ENCODE peak calls at places on chromosomes 3 and 15, in four cellular contexts. One of them, this sample, is unnamed. For H3K27me3, the result is how much of the 10 kb centered on the place peaks cover.

GRCh38 chr3:69985266-69985665 is 14.3 kb upstream of the SAMMSON start:
- DNase-seq in IMR-90: no peak
- DNase-seq in HepG2: no peak
- DNase-seq in RWPE2: no peak
- DNase-seq in this sample: no peak

GRCh38 chr3:27040674-27041073 is 328.5 kb downstream of the NEK10 start:
- DNase-seq in HepG2: no peak
- DNase-seq in RWPE2: no peak
- DNase-seq in IMR-90: no peak
- DNase-seq in this sample: no peak

GRCh38 chr15:53323197-53323596 is 436.3 kb downstream of the WDR72 start:
- DNase-seq in IMR-90: no peak
- DNase-seq in RWPE2: no peak
- DNase-seq in HepG2: no peak
- DNase-seq in this sample: peak

GRCh38 chr3:47664519-47664918 is 85.9 kb upstream of the CSPG5 start:
- DNase-seq in IMR-90: no peak
- DNase-seq in RWPE2: no peak
- DNase-seq in HepG2: peak
- DNase-seq in this sample: no peak

GRCh38 chr3:49813497-49814174 is at the start of gene UBA7:
- DNase-seq in RWPE2: no peak
- DNase-seq in HepG2: peak
- DNase-seq in IMR-90: peak
- DNase-seq in this sample: no peak

GRCh38 chr15:71057143-71057542 is 58.1 kb upstream of the THSD4 start:
- DNase-seq in IMR-90: no peak
- DNase-seq in HepG2: no peak
- DNase-seq in RWPE2: no peak
- DNase-seq in this sample: no peak

GRCh38 chr15:99106417-99107220 is 1.7 kb downstream of the SYNM start:
- DNase-seq in HepG2: no peak
- DNase-seq in RWPE2: no peak
- DNase-seq in IMR-90: peak
- DNase-seq in this sample: no peak

GRCh38 chr3:24237971-24238767 is 256.5 kb downstream of the THRB start:
- DNase-seq in RWPE2: no peak
- DNase-seq in IMR-90: peak
- DNase-seq in HepG2: peak
- DNase-seq in this sample: peak

GRCh38 chr15:24076090-24076784 is 389.1 kb upstream of the NDN start:
- DNase-seq in RWPE2: no peak
- DNase-seq in IMR-90: no peak
- DNase-seq in HepG2: no peak
- DNase-seq in this sample: no peak

GRCh38 chr15:40330368-40330836 is 6.9 kb downstream of the INAFM2 start:
- DNase-seq in RWPE2: no peak
- DNase-seq in HepG2: no peak
- DNase-seq in IMR-90: peak
- DNase-seq in this sample: no peak

GRCh38 chr15:63104727-63105126 is 16.9 kb upstream of the LACTB start:
- DNase-seq in RWPE2: no peak
- DNase-seq in IMR-90: peak
- DNase-seq in HepG2: no peak
- DNase-seq in this sample: no peak

GRCh38 chr3:177498037-177498857 is 301.0 kb upstream of the TBL1XR1 start:
- DNase-seq in RWPE2: peak
- DNase-seq in HepG2: no peak
- DNase-seq in IMR-90: peak
- DNase-seq in this sample: no peak

GRCh38 chr3:82707035-82707434 is 945.6 kb upstream of the GBE1 start:
- DNase-seq in IMR-90: no peak
- DNase-seq in HepG2: no peak
- DNase-seq in RWPE2: no peak
- DNase-seq in this sample: peak
- TF ChIP-seq CTCF in IMR-90: no peak
- TF ChIP-seq CTCF in HepG2: peak
- TF ChIP-seq CTCF in RWPE2: peak
- TF ChIP-seq CTCF in this sample: peak

GRCh38 chr3:128483657-128484403 is 9.2 kb downstream of the GATA2 start:
- DNase-seq in IMR-90: no peak
- DNase-seq in RWPE2: no peak
- DNase-seq in HepG2: no peak
- DNase-seq in this sample: no peak
- H3K27me3 ChIP-seq in IMR-90: under half
- H3K27me3 ChIP-seq in RWPE2: under half
- H3K27me3 ChIP-seq in HepG2: under half
- H3K27me3 ChIP-seq in this sample: under half

GRCh38 chr15:68176601-68177000 is 28.5 kb downstream of the CALML4 start:
- DNase-seq in RWPE2: no peak
- DNase-seq in HepG2: no peak
- DNase-seq in IMR-90: no peak
- DNase-seq in this sample: no peak

GRCh38 chr15:68173119-68173518 is 32.0 kb downstream of the CALML4 start:
- DNase-seq in IMR-90: no peak
- DNase-seq in HepG2: no peak
- DNase-seq in RWPE2: no peak
- DNase-seq in this sample: no peak

GRCh38 chr15:68175527-68175926 is 29.6 kb downstream of the CALML4 start:
- DNase-seq in IMR-90: no peak
- DNase-seq in HepG2: no peak
- DNase-seq in RWPE2: no peak
- DNase-seq in this sample: no peak

DNA sequence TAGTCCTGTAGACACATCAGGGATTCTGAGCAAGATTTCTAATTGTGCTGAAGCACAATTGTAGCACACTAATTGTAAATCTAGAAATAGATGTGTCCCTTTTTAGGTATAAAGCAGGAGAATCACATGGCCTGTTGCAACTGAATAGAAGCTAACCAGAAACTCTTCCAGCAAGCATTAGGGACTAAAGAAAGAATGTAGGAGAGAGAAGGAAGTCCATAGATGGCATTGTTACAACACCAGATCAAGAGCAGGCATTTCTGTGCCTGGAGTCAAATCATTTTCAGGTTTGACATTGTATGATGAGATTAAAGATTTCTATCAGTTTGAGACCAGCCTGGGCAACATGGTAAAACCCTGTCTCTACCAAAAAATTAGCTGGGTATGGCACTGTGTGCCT is 27.4 kb downstream of the CALML4 start:
- DNase-seq in HepG2: no peak
- DNase-seq in RWPE2: no peak
- DNase-seq in IMR-90: peak
- DNase-seq in this sample: no peak
- TF ChIP-seq CTCF in HepG2: no peak
- TF ChIP-seq CTCF in RWPE2: no peak
- TF ChIP-seq CTCF in IMR-90: no peak
- TF ChIP-seq CTCF in this sample: no peak

DNA sequence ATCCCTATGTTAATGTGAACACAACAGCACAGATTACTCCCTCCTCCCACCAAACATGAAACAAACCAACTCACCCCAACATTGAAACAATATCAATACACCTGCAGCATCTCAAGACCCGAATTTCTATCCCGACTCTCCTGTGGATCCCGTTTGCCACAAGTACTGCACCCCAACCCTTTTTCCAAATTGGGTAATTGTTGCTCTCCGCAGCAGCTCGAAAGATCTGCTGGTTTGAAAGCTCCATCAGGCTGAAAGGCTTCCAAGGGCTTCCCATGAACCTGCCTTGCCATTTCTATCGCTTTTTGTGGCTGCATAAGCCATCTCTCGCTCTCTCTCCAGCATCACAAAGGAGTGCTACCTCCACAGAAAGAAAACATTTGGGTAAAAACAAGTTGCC is 2.3 kb upstream of the FEZF2 start:
- DNase-seq in HepG2: no peak
- DNase-seq in IMR-90: no peak
- DNase-seq in RWPE2: no peak
- DNase-seq in this sample: no peak
- H3K27me3 ChIP-seq in HepG2: half or more
- H3K27me3 ChIP-seq in IMR-90: half or more
- H3K27me3 ChIP-seq in RWPE2: half or more
- H3K27me3 ChIP-seq in this sample: under half

DNA sequence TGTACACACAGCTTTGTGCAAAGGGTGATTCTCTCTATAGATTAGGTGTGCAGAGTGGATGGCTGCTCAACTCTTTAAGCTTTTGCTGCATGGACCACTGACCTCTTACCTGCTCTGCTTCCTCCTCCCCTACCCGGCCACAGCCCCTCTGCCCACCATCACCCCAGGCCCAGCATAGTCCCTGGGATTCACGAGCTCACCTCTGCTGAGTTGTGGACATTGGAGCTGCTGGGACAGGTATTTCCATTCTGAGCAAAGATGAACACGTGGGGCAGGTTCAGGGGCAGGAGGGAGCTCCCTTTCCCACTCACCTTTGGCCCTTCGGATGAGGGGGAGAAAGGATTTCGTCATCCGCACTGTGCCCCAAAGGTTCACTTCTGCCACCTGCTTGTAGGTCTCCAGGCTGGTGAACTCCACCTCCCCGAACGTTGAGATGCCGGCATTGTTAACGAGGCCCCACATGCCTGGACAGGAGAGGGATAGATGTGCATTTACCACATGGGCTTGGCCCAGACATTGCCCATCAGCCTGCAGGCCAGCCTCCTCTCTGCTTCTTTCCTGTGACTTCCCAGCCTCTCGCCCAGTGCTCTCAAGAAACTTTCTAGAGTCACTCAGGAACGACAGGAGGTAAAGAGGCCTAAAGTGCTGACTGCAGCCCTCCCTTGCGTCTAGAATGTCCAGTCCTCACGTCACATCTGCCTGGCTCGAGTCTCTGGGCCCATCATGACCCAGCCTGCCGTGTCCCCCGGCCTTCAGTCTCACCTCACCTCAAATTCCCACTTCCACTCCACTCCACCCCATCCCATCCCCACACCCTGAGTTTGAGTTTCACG is 41.6 kb downstream of the BDH1 start:
- DNase-seq in RWPE2: no peak
- DNase-seq in HepG2: no peak
- DNase-seq in IMR-90: no peak
- DNase-seq in this sample: no peak
- TF ChIP-seq CTCF in RWPE2: no peak
- TF ChIP-seq CTCF in HepG2: peak
- TF ChIP-seq CTCF in IMR-90: no peak
- TF ChIP-seq CTCF in this sample: no peak

DNA sequence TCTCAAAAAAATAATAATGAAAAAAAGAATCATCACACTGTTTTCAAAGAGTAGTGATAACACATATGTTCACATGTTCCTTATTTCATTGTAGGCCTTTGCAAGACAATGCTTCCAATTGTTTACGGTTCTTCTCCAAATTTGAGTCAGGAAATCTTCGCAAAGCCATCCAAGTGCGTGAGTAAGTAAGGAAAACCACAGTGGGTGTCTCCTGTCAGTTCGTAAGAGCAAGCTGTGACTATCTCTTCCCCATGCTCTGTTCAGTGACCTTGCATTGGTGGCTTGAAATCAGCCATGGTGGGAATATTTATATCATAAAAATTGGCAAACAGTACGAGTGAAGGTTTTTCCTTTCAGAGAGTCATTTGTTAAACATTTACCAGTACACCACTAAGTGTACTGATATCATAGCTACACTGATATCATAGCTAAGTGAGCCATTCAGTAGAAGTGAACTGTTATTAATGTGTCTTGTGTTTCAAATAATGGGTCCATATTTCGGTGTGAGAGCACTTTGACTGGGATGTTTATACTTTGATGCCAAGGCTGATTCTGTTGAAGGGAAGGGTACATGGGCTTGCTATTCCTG is 187.3 kb downstream of the AGBL1 start:
- DNase-seq in HepG2: no peak
- DNase-seq in RWPE2: no peak
- DNase-seq in IMR-90: no peak
- DNase-seq in this sample: no peak
- H3K27me3 ChIP-seq in HepG2: under half
- H3K27me3 ChIP-seq in RWPE2: under half
- H3K27me3 ChIP-seq in IMR-90: under half
- H3K27me3 ChIP-seq in this sample: under half

DNA sequence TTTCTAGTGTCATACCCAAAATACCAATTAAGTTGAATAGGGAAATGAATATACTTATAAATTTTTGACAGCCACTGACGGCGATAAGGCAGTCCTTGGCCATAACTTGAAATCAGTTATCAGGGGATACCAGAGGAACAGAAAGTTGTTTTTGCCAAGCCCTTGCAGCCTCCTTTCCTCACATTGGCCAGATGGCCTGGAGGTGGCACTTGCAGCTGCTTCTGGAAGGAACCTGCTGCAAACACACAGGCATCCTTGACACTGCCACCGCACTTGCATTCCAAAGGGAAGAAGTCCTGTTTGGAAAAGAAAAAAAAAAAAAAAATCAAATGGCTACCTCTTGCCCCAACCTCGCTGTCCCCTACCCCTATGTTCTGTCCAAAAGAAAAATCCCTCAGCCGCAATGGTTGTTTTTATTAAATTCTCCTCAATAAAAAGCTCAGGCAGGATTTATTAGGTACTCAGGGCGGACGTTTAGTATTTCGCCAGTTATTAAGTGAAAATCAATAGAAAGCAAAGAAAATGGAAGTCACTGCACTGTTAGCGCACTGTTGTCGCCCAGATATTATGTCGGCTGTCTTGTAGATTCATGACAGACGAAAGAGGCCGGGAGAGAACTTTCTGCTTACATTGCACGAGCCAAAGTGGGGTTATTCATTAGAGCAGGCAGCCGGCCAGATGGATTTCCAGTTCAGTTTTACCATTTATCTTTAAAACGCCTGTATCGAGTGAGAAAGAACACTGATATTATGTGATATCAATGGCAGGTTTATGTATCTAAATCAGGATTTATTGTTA is 866.2 kb upstream of the NR2F2 start:
- DNase-seq in HepG2: no peak
- DNase-seq in RWPE2: no peak
- DNase-seq in IMR-90: peak
- DNase-seq in this sample: no peak
- TF ChIP-seq CTCF in HepG2: no peak
- TF ChIP-seq CTCF in RWPE2: no peak
- TF ChIP-seq CTCF in IMR-90: no peak
- TF ChIP-seq CTCF in this sample: no peak

GRCh38 chr3:127425505-127426443 is 137.9 kb upstream of the PRR20G start:
- DNase-seq in HepG2: no peak
- DNase-seq in RWPE2: no peak
- DNase-seq in IMR-90: no peak
- DNase-seq in this sample: no peak
- H3K27me3 ChIP-seq in HepG2: half or more
- H3K27me3 ChIP-seq in RWPE2: under half
- H3K27me3 ChIP-seq in IMR-90: under half
- H3K27me3 ChIP-seq in this sample: under half

This sample was measured in Caco-2.